ENCODE peak calls at places on chromosomes 5 and 9, in eight cellular contexts. R is choroid plexus epithelial cell, D is T-helper 1 cell, I is G401, M is tibial nerve, F is fibroblast of mammary gland, A is GM18507, H is GM20000. Z is an unnamed sample.

GRCh38 chr5:176542596-176543427 is 5.6 kb upstream of the RNF44 start:
- DNase-seq in R (no peak), I (peak), H (peak), D (peak), M (no peak), F (no peak), A (no peak), Z (no peak)

GRCh38 chr5:126597156-126597555 is 2.1 kb upstream of the ALDH7A1 start:
- DNase-seq in R (peak), F (peak), I (peak), M (no peak), D (no peak), A (no peak), H (no peak), Z (no peak)

GRCh38 chr5:124072570-124072969 is 560.6 kb downstream of the CSNK1G3 start:
- DNase-seq in R (no peak), H (no peak), I (no peak), F (no peak), A (no peak), D (no peak), M (no peak), Z (no peak)

GRCh38 chr9:92480332-92480771 is 2.0 kb downstream of the ASPN start:
- DNase-seq in I (no peak), M (no peak), A (no peak), F (no peak), H (no peak), D (no peak), R (peak), Z (no peak)

GRCh38 chr9:91502475-91502874 is 78.8 kb upstream of the NFIL3 start:
- DNase-seq in D (no peak), I (no peak), A (no peak), R (no peak), F (no peak), H (no peak), M (no peak), Z (no peak)

GRCh38 chr5:74762599-74762998 is 4.3 kb downstream of the GFM2 start:
- DNase-seq in A (no peak), F (peak), I (no peak), D (no peak), R (peak), M (no peak), H (no peak), Z (no peak)

GRCh38 chr5:153476767-153477166 is 13.7 kb upstream of the GRIA1 start:
- DNase-seq in R (peak), F (peak), A (no peak), I (no peak), H (no peak), D (no peak), M (no peak), Z (no peak)

GRCh38 chr9:137435980-137436760 is 5.0 kb downstream of the ENTPD8 start:
- DNase-seq in H (no peak), F (peak), I (no peak), D (no peak), M (no peak), A (no peak), R (peak), Z (no peak)

GRCh38 chr5:157450024-157450423 is 10.0 kb upstream of the NIPAL4 start:
- DNase-seq in F (no peak), A (no peak), M (no peak), I (no peak), H (no peak), R (no peak), D (no peak), Z (no peak)

GRCh38 chr9:105262497-105262896 is 18.0 kb downstream of the SLC44A1 start:
- DNase-seq in A (no peak), R (no peak), F (peak), I (no peak), M (no peak), H (no peak), D (no peak), Z (no peak)

GRCh38 chr9:112295174-112295573 is 38.2 kb downstream of the PTBP3 start:
- DNase-seq in I (no peak), A (no peak), M (no peak), D (no peak), H (no peak), R (no peak), F (no peak), Z (no peak)